ENCODE peak calls at places on chromosomes 3 and 15, in seven cellular contexts. R is AG10803, K is putamen, G is substantia nigra, F is natural killer cell, P is NCI-H345, H is dorsolateral prefrontal cortex. W is an unnamed sample.

GRCh38 chr3:128383316-128384235 is 83.1 kb downstream of the DNAJB8 start:
- DNase-seq in R (peak), P (peak), H (no peak), F (peak), K (no peak), G (no peak), W (peak)

GRCh38 chr3:184332370-184333090 is 4.9 kb upstream of the FAM131A start:
- DNase-seq in F (no peak), G (no peak), R (peak), H (no peak), K (no peak), P (no peak), W (peak)

GRCh38 chr3:194870394-194871110 is 184.9 kb downstream of the FAM43A start:
- DNase-seq in P (no peak), G (no peak), K (no peak), H (no peak), F (no peak), R (no peak), W (peak)

GRCh38 chr3:107627962-107628542 is 105.3 kb downstream of the BBX start:
- DNase-seq in F (no peak), H (no peak), P (no peak), K (no peak), G (no peak), R (no peak), W (no peak)

GRCh38 chr3:184380210-184380626 is 364 bp downstream of the CHRD start:
- DNase-seq in F (no peak), G (peak), P (peak), R (peak), H (peak), K (no peak), W (no peak)

GRCh38 chr15:90006217-90007088 is 5.3 kb downstream of the ZNF710 start:
- DNase-seq in R (no peak), H (no peak), G (no peak), P (no peak), K (no peak), F (no peak), W (no peak)

GRCh38 chr3:193768069-193768391 is 175.0 kb downstream of the OPA1 start:
- DNase-seq in F (no peak), K (no peak), H (no peak), R (peak), P (peak), G (no peak), W (peak)

GRCh38 chr15:79923068-79923514 is 26.3 kb upstream of the MTHFS start:
- DNase-seq in R (peak), K (peak), P (peak), F (peak), H (peak), G (peak), W (peak)

GRCh38 chr15:75578206-75578947 is 738 bp downstream of the PTPN9 start:
- DNase-seq in G (peak), P (peak), K (peak), H (no peak), R (no peak), F (peak), W (no peak)

GRCh38 chr3:23202921-23203650 is at the start of gene UBE2E2:
- DNase-seq in F (peak), H (peak), G (peak), P (peak), K (peak), R (peak), W (peak)

GRCh38 chr15:40844543-40844981 is 714 bp downstream of the SPINT1 start:
- DNase-seq in R (no peak), G (no peak), K (no peak), F (no peak), P (peak), H (no peak), W (no peak)

GRCh38 chr3:78757734-78758133 is 1010.1 kb downstream of the ROBO1 start:
- DNase-seq in P (no peak), F (no peak), G (no peak), H (no peak), R (no peak), K (no peak), W (no peak)

GRCh38 chr3:63886843-63887242 is 23.2 kb downstream of the ATXN7 start:
- DNase-seq in P (no peak), R (no peak), H (no peak), K (no peak), F (no peak), G (no peak), W (no peak)

GRCh38 chr3:111667621-111668239 is 72.6 kb upstream of the ZBED2 start:
- DNase-seq in P (no peak), F (peak), K (peak), H (no peak), G (peak), R (peak), W (peak)

GRCh38 chr15:74036271-74037170 is 42.0 kb downstream of the PML start:
- DNase-seq in F (no peak), K (peak), G (no peak), H (peak), R (peak), P (no peak), W (peak)

GRCh38 chr15:73679964-73680363 is 4.2 kb upstream of the CD276 start:
- DNase-seq in H (no peak), F (no peak), K (no peak), G (no peak), R (no peak), P (no peak), W (no peak)

GRCh38 chr3:111027868-111028267 is 43.7 kb upstream of the NECTIN3 start:
- DNase-seq in P (no peak), K (no peak), R (no peak), F (no peak), H (no peak), G (no peak), W (no peak)

GRCh38 chr3:14980689-14981088 is 33.3 kb downstream of the NR2C2 start:
- DNase-seq in G (no peak), R (no peak), F (no peak), K (no peak), P (no peak), H (no peak), W (no peak)

GRCh38 chr3:153026026-153026425 is 136.0 kb upstream of the RAP2B start:
- DNase-seq in G (no peak), R (peak), P (peak), H (no peak), F (no peak), K (no peak), W (peak)

GRCh38 chr3:179961081-179962078 is 75.4 kb downstream of the PEX5L start:
- DNase-seq in K (no peak), F (no peak), G (no peak), R (no peak), P (peak), H (no peak), W (no peak)

GRCh38 chr15:98983333-98983732 is 24.3 kb downstream of the PGPEP1L start:
- DNase-seq in R (peak), G (no peak), K (no peak), H (no peak), F (no peak), P (no peak), W (peak)

GRCh38 chr3:177195242-177195940 is 1.9 kb downstream of the TBL1XR1 start:
- DNase-seq in K (peak), R (peak), H (no peak), F (no peak), P (no peak), G (no peak), W (no peak)

GRCh38 chr3:39327746-39328349 is 1.7 kb upstream of the CCR8 start:
- DNase-seq in P (no peak), K (no peak), H (no peak), R (no peak), F (no peak), G (no peak), W (no peak)